ENCODE peak calls at places on chromosomes 5 and 9, in five cellular contexts. W is NCI-H1417 treated with DMSO at 0.1 percent for 48 hours, Z is NCI-H774, Y is transverse colon, A is naive B cell. F is an unnamed sample.

GRCh38 chr9:37405350-37405749 is 17.1 kb upstream of the GRHPR start:
- DNase-seq in W (no peak), Z (no peak), Y (no peak), A (no peak), F (no peak)

GRCh38 chr5:558326-558725 is 34.1 kb upstream of the SLC9A3 start:
- DNase-seq in W (no peak), Z (no peak), Y (peak; percentile 2), A (no peak), F (no peak)

GRCh38 chr9:98271479-98271878 is 16.0 kb upstream of the TBC1D2 start:
- DNase-seq in W (no peak), Z (no peak), Y (no peak), A (no peak), F (no peak)

GRCh38 chr5:143017992-143018391 is 247.8 kb downstream of the ARHGAP26 start:
- DNase-seq in W (no peak), Z (no peak), Y (no peak), A (no peak), F (no peak)

GRCh38 chr5:127988149-127988755 is 95.3 kb upstream of the SLC12A2 start:
- DNase-seq in W (no peak), Z (peak; percentile 17), Y (no peak), A (no peak), F (no peak)

GRCh38 chr5:160837211-160837610 is 14.8 kb downstream of the ATP10B start:
- DNase-seq in W (no peak), Z (no peak), Y (no peak), A (no peak), F (no peak)

GRCh38 chr9:128113526-128114325 is 13.8 kb downstream of the PTGES2 start:
- DNase-seq in W (no peak), Z (no peak), Y (peak; percentile 34), A (no peak), F (peak; percentile 63)

GRCh38 chr9:26169684-26170083 is 491.4 kb upstream of the TUSC1 start:
- DNase-seq in W (no peak), Z (no peak), Y (no peak), A (no peak), F (no peak)

GRCh38 chr5:154118832-154119442 is 71.6 kb upstream of the GALNT10 start:
- DNase-seq in W (no peak), Z (no peak), Y (no peak), A (no peak), F (no peak)

GRCh38 chr5:35041251-35041650 is 6.5 kb downstream of the AGXT2 start:
- DNase-seq in W (no peak), Z (no peak), Y (no peak), A (no peak), F (no peak)

GRCh38 chr9:72583370-72583769 is 62.0 kb downstream of the TMC1 start:
- DNase-seq in W (no peak), Z (no peak), Y (no peak), A (no peak), F (no peak)

GRCh38 chr5:161230222-161230621 is 316.3 kb downstream of the GABRB2 start:
- DNase-seq in W (peak; percentile 21), Z (peak; percentile 76), Y (peak; percentile 43), A (no peak), F (peak; percentile 45)

GRCh38 chr5:125384071-125384470 is 637.6 kb upstream of the ZNF608 start:
- DNase-seq in W (no peak), Z (no peak), Y (no peak), A (no peak), F (no peak)

GRCh38 chr9:135340143-135340655 is 139.4 kb upstream of the PPP1R26 start:
- DNase-seq in W (no peak), Z (no peak), Y (no peak), A (no peak), F (no peak)

GRCh38 chr5:143913008-143913752 is 101.2 kb downstream of the HMHB1 start:
- DNase-seq in W (no peak), Z (no peak), Y (no peak), A (no peak), F (no peak)

GRCh38 chr5:94857119-94857518 is 238.7 kb downstream of the SLF1 start:
- DNase-seq in W (no peak), Z (no peak), Y (no peak), A (no peak), F (no peak)

GRCh38 chr9:133528887-133529262 is 4.1 kb upstream of the MYMK start:
- DNase-seq in W (no peak), Z (no peak), Y (no peak), A (no peak), F (no peak)

GRCh38 chr9:128393171-128393761 is 22.1 kb downstream of the URM1 start:
- DNase-seq in W (no peak), Z (no peak), Y (no peak), A (no peak), F (no peak)

GRCh38 chr5:179494774-179495173 is 55.6 kb upstream of the RUFY1 start:
- DNase-seq in W (no peak), Z (no peak), Y (no peak), A (no peak), F (no peak)

F was measured in mucosa of descending colon.